ENCODE peak calls at places on chromosomes 7 and 10, in four cellular contexts. H is GM12878, G is K562, F is IMR-90. A is an unnamed sample.

GRCh38 chr7:36265720-36266119 is 112.7 kb downstream of the EEPD1 start:
- DNase-seq in F (no peak), G (no peak), H (no peak), A (no peak)

GRCh38 chr7:121000091-121000983 is 11.8 kb downstream of the CPED1 start:
- DNase-seq in H (no peak), F (peak; percentile 73), G (peak; percentile 58), A (peak; percentile 80)

GRCh38 chr7:157599491-157599890 is 262.7 kb downstream of the DNAJB6 start:
- DNase-seq in G (no peak), F (no peak), H (no peak), A (no peak)

GRCh38 chr10:123455861-123456260 is 210.3 kb upstream of the GPR26 start:
- DNase-seq in F (no peak), G (no peak), H (no peak), A (no peak)

GRCh38 chr7:151062399-151063211 is 3.2 kb downstream of the SLC4A2 start:
- DNase-seq in G (peak; percentile 92), F (peak; percentile 76), H (no peak), A (no peak)

GRCh38 chr7:3710531-3710930 is 409.5 kb downstream of the SDK1 start:
- DNase-seq in H (no peak), G (no peak), F (no peak), A (peak; percentile 35)

GRCh38 chr10:37754538-37755323 is 102.7 kb downstream of the ZNF248 start:
- DNase-seq in G (peak; percentile 11), H (no peak), F (no peak), A (no peak)

GRCh38 chr10:4511559-4511958 is 314.4 kb upstream of the AKR1E2 start:
- DNase-seq in G (no peak), H (no peak), F (no peak), A (no peak)

GRCh38 chr10:84537447-84537931 is 209.1 kb downstream of the CCSER2 start:
- DNase-seq in G (peak; percentile 89), F (peak; percentile 59), H (no peak), A (peak; percentile 70)

GRCh38 chr7:138483516-138483915 is 23.5 kb downstream of the TRIM24 start:
- DNase-seq in H (no peak), G (no peak), F (no peak), A (no peak)

GRCh38 chr10:37734971-37735370 is 122.4 kb downstream of the ZNF248 start:
- DNase-seq in G (no peak), H (no peak), F (peak; percentile 12), A (no peak)

GRCh38 chr7:29442146-29442545 is 121.5 kb upstream of the PRR15 start:
- DNase-seq in H (no peak), G (no peak), F (no peak), A (no peak)

GRCh38 chr10:117222552-117223412 is 18.1 kb upstream of the SLC18A2 start:
- DNase-seq in F (no peak), G (no peak), H (no peak), A (no peak)

GRCh38 chr7:107327986-107328569 is 141.8 kb upstream of the GPR22 start:
- DNase-seq in H (no peak), F (peak; percentile 51), G (no peak), A (no peak)

GRCh38 chr10:30056767-30057355 is 2.5 kb downstream of the JCAD start:
- DNase-seq in H (no peak), F (no peak), G (no peak), A (peak; percentile 68)

GRCh38 chr10:49781247-49781646 is 19.1 kb upstream of the OGDHL start:
- DNase-seq in H (no peak), G (no peak), F (peak; percentile 21), A (no peak)

GRCh38 chr10:81534991-81535390 is 340.0 kb upstream of the NRG3 start:
- DNase-seq in H (no peak), G (no peak), F (no peak), A (no peak)

GRCh38 chr10:74967850-74968620 is 141.6 kb downstream of the KAT6B start:
- DNase-seq in F (no peak), H (no peak), G (peak; percentile 29), A (peak; percentile 66)

GRCh38 chr10:131188494-131188893 is 123.0 kb downstream of the TCERG1L start:
- DNase-seq in G (no peak), H (no peak), F (no peak), A (no peak)

GRCh38 chr7:106248616-106249015 is 36.2 kb downstream of the NAMPT start:
- DNase-seq in H (no peak), G (no peak), F (no peak), A (no peak)

GRCh38 chr7:140678081-140678815 is 5.5 kb downstream of the ADCK2 start:
- DNase-seq in F (no peak), H (no peak), G (no peak), A (no peak)

GRCh38 chr7:1859266-1860035 is 189.4 kb downstream of the ELFN1 start:
- DNase-seq in F (no peak), G (no peak), H (no peak), A (no peak)

GRCh38 chr10:71347587-71348395 is 28.7 kb downstream of the SLC29A3 start:
- DNase-seq in G (no peak), F (no peak), H (no peak), A (no peak)

GRCh38 chr7:46352335-46352954 is 431.4 kb upstream of the IGFBP3 start:
- DNase-seq in G (no peak), H (peak; percentile 35), F (peak; percentile 72), A (peak; percentile 65)

GRCh38 chr7:139830779-139831498 is 1.9 kb downstream of the TBXAS1 start:
- DNase-seq in F (no peak), G (no peak), H (no peak), A (no peak)

GRCh38 chr7:1049006-1049741 is 4.8 kb downstream of the GPR146 start:
- DNase-seq in G (no peak), H (no peak), F (no peak), A (peak; percentile 78)

GRCh38 chr7:13948019-13948781 is 41.3 kb downstream of the ETV1 start:
- DNase-seq in G (no peak), H (no peak), F (no peak), A (no peak)

GRCh38 chr7:2720024-2720423 is 32.0 kb downstream of the AMZ1 start:
- DNase-seq in G (no peak), F (no peak), H (no peak), A (no peak)

GRCh38 chr10:104317195-104318095 is 20.8 kb downstream of the ITPRIP start:
- DNase-seq in G (no peak), F (peak; percentile 81), H (no peak), A (no peak)

GRCh38 chr10:23981520-23982309 is 227.2 kb upstream of the KIAA1217 start:
- DNase-seq in G (no peak), F (no peak), H (no peak), A (no peak)

GRCh38 chr10:22894714-22895113 is 33.1 kb upstream of the ARMC3 start:
- DNase-seq in H (no peak), F (no peak), G (no peak), A (no peak)

GRCh38 chr7:2403718-2404648 is 572 bp downstream of the CHST12 start:
- DNase-seq in H (no peak), F (peak; percentile 21), G (peak; percentile 74), A (peak; percentile 42)

DNA sequence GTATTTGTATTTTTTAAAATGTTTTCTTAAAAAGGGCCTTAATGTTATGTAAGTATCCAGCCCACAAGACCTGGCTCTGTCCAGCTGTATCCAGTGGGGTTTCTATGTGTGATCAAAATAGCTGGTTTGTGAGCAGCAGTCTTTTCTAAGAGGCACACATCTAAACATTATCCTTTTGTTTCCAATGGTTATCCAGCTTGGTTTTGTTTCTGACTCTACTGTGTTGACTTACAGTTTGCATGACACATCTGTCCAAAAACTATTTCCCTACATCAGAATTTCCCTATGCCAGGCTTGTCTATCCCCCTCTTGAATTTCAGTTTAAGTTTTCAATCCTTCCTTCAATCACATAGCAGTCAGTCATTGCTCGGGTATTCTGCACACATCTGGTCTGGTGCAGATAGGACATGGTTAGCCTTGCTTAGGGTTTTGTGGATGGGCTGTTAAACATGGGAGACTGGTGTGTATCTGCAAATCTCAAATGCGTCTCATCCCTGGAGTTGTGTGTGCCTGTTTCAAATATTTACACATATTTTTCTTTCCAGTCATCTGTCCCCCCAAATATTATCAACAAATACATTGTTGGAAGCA is 104.2 kb downstream of the SAMD9 start:
- DNase-seq in G (no peak), F (peak; percentile 66), H (no peak), A (no peak)
- TF ChIP-seq FOS in G (no peak), F (no peak), H (no peak), A (no peak)

DNA sequence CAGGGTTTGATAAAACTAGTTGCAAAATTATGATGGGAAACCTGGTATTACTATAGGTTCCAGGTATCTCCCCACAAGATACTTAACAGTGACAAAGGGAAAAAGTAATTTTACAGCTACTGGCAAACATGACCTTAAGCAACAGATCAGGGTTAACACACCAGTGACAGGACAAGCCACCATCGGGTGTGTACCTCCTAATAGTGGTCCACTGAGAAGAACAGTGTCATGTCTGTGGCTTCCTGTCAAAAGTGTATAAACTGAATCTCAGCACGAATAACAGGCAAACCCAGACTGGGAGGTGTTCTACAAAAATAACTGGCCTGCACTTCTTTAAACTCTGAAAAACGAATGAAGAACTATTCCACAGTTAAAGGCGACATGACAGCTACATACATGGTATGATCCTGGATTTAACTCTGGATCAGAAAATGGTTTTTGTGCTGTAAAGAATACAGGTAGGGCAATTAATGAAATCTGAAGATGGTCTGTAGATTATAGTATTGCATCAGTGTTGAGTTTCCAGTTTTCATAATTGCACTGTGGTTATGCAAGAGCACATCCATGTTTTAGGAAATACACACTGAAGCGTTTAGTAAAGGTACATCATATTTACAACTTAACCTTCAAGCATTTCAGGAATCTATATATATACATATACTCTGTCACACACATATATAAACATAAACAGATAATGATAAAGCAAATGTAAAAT is 32.0 kb upstream of the ARMS2 start:
- DNase-seq in H (no peak), F (no peak), G (no peak), A (no peak)
- TF ChIP-seq FOS in H (no peak), F (no peak), G (no peak), A (no peak)

GRCh38 chr10:113003032-113003431 is 53.0 kb downstream of the TCF7L2 start:
- DNase-seq in F (no peak), G (no peak), H (no peak), A (no peak)
- TF ChIP-seq FOS in F (no peak), G (no peak), H (no peak), A (no peak)

GRCh38 chr7:93906267-93906666 is at the start of gene GNGT1:
- DNase-seq in H (no peak), F (no peak), G (no peak), A (no peak)

GRCh38 chr7:93897680-93898079 is 7.1 kb upstream of the TFPI2 start:
- DNase-seq in H (no peak), F (no peak), G (no peak), A (no peak)

GRCh38 chr7:93902777-93903423 is 3.5 kb upstream of the GNGT1 start:
- DNase-seq in H (no peak), G (peak; percentile 59), F (peak; percentile 75), A (peak; percentile 83)
- TF ChIP-seq FOS in H (no peak), G (no peak), F (peak; percentile 9), A (no peak)

DNA sequence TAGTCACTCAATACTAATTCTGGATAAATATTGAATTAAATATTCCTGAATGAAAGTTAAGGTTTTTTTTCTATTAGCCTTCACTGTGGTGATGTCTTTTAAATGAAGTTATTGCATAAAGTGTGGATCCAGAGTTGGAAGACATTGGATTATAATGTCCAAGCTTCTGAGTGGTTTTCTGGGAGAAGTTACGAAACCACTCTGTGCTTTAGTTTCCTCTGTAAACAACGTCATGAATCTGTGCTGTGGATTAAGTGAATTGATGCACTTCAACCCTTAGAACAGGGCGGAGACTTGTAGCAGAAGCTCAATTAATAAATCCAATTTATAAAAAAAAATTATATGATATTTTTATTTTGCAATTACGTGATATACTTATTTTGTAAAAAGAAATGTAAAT is 271.7 kb downstream of the BICC1 start:
- DNase-seq in H (no peak), G (no peak), F (no peak), A (no peak)
- TF ChIP-seq FOS in H (no peak), G (no peak), F (no peak), A (no peak)

A was measured in endothelial cell of umbilical vein.